ENCODE peak calls at places on chromosomes 16 and 17, in four cellular contexts. L is GM12878, N is H1, R is HepG2. X is an unnamed sample.

GRCh38 chr17:81703747-81704654 is 834 bp downstream of the MRPL12 start:
- DNase-seq in N (no peak), R (no peak), L (no peak), X (no peak)

GRCh38 chr17:60080545-60080944 is 1.8 kb upstream of the HEATR6 start:
- DNase-seq in L (no peak), R (no peak), N (no peak), X (no peak)

GRCh38 chr17:47993031-47993546 is 22.2 kb downstream of the CDK5RAP3 start:
- DNase-seq in N (no peak), R (no peak), L (no peak), X (no peak)

GRCh38 chr16:81467815-81468214 is 23.2 kb downstream of the CMIP start:
- DNase-seq in R (no peak), N (no peak), L (no peak), X (no peak)

GRCh38 chr17:40560592-40561293 is 4.5 kb downstream of the CCR7 start:
- DNase-seq in L (peak), R (no peak), N (no peak), X (no peak)

GRCh38 chr16:50680907-50681885 is at the start of gene SNX20:
- DNase-seq in L (peak), R (no peak), N (no peak), X (no peak)

GRCh38 chr17:4579678-4580077 is 4.7 kb upstream of the SMTNL2 start:
- DNase-seq in N (no peak), L (no peak), R (no peak), X (no peak)

GRCh38 chr16:88061346-88062110 is 110.3 kb downstream of the BANP start:
- DNase-seq in N (no peak), R (no peak), L (no peak), X (no peak)

GRCh38 chr16:14564323-14564722 is 65.7 kb downstream of the PARN start:
- DNase-seq in L (no peak), N (no peak), R (peak), X (no peak)

GRCh38 chr17:64728041-64728695 is 66.1 kb upstream of the SMURF2 start:
- DNase-seq in R (no peak), L (no peak), N (no peak), X (no peak)

GRCh38 chr16:57694191-57694555 is 433 bp upstream of the DRC7 start:
- DNase-seq in N (no peak), L (no peak), R (peak), X (no peak)

GRCh38 chr16:57696240-57696639 is 1.6 kb downstream of the DRC7 start:
- DNase-seq in N (no peak), L (no peak), R (no peak), X (no peak)

GRCh38 chr16:57693539-57693938 is 1.1 kb upstream of the DRC7 start:
- DNase-seq in L (no peak), N (no peak), R (no peak), X (no peak)

GRCh38 chr16:57695378-57696054 is 910 bp downstream of the DRC7 start:
- DNase-seq in N (no peak), L (no peak), R (no peak), X (no peak)

DNA sequence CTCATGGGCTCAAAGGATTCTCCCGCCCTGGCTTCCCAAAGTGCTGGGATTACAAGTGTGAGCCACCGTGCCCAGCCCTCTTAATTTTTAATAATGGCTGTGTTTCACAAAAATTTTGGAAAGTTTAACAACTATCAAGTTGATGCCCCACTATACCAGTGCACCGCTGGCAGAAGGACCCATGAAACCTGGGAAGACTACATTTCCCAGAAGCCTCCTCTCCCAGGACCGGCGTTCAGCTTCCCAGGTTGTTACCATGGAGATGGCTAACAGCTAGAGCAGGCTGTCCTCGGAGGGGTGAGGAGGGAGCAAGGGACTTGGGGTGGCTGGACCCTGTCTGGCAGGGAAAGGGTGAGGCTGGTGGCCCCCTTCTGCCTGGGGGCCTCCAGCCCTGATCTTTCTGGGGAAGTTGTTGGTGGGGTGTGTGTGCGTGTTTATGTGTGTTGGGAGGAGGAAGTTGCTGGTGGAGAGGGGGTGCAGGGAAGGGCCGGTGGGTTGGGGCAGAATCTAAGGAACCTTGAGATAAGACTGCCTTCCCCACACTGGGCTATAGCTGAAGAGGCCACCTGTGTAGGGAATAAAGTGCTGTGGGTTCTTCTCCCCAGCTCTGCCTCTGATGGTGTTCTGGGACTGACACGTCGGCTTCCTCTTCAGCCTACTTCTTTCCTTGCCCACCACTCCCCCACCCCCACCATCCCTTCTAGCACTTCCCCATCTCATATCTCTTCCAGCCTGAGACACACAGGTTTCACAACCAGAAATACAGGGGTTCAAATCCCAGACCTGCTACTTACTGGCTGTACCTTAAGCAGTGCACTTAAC is at the start of gene DRC7:
- DNase-seq in R (peak), L (no peak), N (peak), X (peak)
- H3K4me3 ChIP-seq in R (peak), L (no peak), N (peak), X (no peak)

DNA sequence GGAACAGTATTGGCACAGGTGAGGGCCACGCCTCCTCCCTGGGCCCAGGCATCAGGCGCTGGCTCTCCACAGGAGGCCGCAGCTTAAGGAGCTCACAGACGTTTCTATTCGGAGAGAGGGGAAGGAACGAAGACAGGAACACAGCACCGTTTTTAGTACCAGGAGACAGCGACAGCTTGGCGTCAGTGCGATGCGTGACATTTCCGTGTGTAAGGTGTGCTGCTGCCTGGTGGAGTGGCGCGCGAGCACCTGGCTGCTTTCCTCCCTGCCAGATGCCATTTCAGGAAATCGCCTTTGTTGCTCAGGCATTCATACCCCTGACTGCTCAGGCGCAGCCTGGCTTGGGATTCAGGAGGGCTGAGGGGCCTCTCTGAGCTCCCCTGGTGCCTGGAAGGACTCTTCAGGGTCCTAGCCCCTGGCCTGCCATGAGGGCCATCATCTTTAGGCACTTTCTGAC is 367.5 kb downstream of the CPPED1 start:
- DNase-seq in R (no peak), L (no peak), N (peak), X (peak)
- TF ChIP-seq ZNF274 in R (no peak), L (no peak), N (no peak), X (no peak)

GRCh38 chr17:77314601-77315000 is 173.8 kb downstream of the SEC14L1 start:
- DNase-seq in L (no peak), N (no peak), R (no peak), X (no peak)

GRCh38 chr17:77313831-77314230 is 173.1 kb downstream of the SEC14L1 start:
- DNase-seq in R (no peak), L (no peak), N (no peak), X (no peak)

GRCh38 chr17:77312061-77312684 is 171.4 kb downstream of the SEC14L1 start:
- DNase-seq in N (no peak), R (no peak), L (no peak), X (no peak)

GRCh38 chr17:77311371-77311981 is 170.7 kb downstream of the SEC14L1 start:
- DNase-seq in R (no peak), L (no peak), N (no peak), X (no peak)

DNA sequence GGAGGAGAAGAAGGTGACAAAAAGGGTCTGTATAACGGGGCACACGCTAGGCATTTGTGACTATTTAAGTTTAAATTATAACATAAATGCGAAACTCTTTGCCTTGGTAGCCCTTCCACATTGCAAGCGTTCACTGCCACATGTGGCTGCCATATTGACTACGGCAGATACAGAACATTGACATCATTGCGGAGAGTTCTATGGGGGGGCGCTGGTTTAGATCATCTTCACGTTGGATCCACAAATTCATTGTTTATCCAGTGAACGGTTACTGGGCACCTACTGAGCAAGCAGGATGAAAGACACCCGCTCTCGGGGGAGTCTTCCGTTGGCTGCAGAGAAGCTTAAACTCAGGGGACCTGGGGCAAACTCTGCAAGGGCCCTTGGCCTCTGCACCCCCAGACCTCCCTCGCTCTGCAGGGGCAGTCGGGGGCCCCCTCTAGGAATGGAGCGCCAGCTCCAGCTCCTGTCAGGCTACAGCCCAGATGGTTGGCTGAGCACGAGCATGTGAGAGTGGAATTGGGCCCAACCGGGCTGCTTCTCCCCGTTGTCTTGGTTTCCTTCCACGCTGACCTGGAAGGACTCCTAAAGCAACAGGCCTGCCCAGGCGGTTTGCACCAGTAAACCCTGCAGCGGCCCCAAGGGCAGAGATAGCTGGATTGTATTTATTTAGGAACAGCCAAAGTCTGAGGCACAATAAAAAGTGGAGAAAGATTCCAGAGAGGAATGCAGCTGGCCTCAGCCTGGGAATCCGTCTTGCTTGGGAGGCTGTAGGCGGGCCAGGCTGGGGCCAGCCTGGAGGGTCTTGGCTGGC is 172.2 kb downstream of the SEC14L1 start:
- DNase-seq in L (no peak), N (no peak), R (peak), X (no peak)
- TF ChIP-seq SUZ12 in L (no peak), N (no peak), R (no peak), X (no peak)

DNA sequence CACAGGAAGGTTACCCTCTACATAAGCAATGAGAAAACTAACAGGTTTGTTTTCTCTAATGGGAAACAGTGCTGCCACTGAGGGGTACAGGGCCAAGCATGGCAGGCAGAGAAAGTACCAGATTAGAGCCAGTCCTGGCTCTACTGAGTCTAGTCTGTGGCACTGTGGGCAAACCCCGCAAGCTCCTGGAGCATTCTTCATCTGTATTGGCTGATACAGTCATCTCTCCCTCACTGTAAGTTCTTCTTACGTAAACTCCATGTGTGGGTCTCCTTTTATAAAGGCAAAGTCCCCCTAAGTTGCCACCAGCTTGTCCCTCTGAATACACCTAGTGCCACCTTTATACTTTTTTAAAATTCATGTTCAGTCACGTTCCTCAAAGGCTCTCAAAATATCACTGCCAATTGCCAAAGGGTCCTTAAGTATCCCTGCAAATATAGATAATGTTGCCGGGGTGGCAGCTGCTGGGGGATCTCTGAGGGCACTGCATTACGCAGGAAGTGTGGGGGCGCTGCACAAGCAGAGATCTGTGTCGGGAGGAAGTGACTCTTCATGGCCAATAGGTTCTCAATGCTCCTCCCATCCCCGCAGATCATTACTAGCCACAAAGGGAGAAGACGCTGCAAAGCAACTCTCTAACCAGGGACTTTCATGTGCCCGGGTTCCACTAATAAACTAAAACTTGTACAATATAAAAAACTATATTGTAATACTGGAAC is 18.8 kb downstream of the XPO6 start:
- DNase-seq in R (no peak), L (no peak), N (no peak), X (no peak)
- H3K4me3 ChIP-seq in R (no peak), L (peak), N (no peak), X (no peak)

DNA sequence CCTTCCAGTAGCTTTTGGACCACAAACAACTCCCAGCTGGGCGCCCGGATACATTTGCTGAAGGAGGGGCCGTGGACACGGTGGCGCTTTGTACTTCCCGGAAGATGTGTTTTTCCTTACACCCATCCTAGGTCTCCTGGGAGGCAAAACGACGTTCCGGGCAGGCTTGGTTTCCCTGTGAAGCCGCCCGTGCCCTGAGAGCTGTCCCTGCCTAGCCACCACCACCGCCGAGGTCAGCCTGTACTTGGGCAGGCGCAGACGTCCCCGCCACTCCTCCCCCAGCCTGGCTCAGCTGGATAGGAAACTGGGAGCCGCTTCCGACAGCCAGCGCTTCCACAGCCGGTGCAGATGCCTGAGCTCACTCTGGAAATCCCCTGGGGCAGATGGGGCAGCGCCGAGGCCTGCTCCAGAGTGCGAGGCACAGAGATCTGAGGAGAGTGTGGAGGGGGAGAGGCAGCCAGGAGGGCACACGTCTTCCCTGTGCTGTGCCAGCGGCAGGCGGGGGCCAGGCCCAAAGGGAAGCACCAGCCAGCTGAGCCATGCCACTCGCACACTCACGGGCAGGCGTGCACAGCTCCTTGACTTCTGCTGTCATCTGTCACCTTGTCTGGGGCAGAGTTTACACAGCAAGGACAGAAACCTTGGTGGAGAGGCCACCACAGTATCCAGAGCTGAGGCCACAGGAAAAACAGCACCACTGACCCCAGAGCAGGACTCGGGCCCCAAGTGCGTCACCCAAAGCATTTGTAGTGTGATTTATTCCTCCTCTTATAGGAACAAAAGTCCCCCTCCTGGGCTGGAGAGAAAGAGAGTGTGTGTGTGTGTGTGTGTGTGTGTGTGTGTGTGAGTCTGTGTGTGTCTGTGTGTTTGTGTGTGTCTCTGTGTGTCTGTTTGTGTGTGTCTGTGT is 3.0 kb downstream of the RHBDF2 start:
- DNase-seq in R (peak), L (no peak), N (no peak), X (no peak)
- TF ChIP-seq ZNF274 in R (peak), L (no peak), N (no peak), X (no peak)

GRCh38 chr16:30728904-30729672 is 19.1 kb upstream of the PHKG2 start:
- DNase-seq in L (no peak), R (no peak), N (no peak), X (no peak)
- TF ChIP-seq SUZ12 in L (no peak), R (no peak), N (no peak), X (no peak)

DNA sequence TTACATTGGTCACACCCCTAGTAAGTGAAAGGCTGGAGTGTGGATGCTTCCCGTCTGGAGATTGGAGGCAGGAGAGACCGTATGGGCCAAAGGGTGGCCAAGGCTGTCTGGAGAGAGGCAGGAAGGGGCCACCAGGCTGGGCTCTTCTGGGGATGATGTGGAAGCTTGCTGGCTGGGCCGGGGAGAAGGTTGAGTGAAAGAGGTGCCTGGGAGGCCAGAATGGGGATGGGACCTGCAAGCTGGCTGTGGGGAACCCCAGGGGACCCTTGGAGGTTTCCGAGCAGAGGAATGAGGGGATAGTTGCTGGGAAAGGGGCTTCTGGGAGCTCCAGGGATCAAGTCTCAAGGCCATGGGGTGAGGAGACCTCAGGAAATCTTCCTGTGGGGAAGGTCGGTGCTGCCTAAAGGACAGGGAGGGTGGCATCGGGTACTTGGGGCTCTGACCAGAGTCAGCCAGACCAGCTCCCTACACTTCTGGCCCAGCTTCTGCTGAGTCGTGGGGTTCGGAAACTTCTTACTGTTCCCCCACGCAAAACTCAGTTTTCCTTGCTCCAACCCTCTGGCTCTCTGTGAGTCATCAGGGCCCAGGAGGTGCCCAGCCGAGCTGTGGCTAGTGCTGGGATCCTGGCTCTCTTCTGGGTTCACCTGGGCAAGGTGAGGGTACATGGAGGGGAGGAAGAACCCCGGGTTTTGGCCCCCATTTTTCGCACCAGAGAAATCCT is 3.1 kb downstream of the MRC2 start:
- DNase-seq in N (no peak), L (no peak), R (no peak), X (no peak)
- H3K4me3 ChIP-seq in N (no peak), L (no peak), R (no peak), X (no peak)

GRCh38 chr17:50352072-50352692 is 6.3 kb downstream of the XYLT2 start:
- DNase-seq in L (no peak), N (no peak), R (no peak), X (no peak)

GRCh38 chr17:50352693-50353599 is 7.0 kb downstream of the XYLT2 start:
- DNase-seq in L (no peak), N (no peak), R (no peak), X (no peak)

GRCh38 chr17:50349241-50349595 is 3.3 kb downstream of the XYLT2 start:
- DNase-seq in N (no peak), L (no peak), R (no peak), X (no peak)

GRCh38 chr17:50348522-50349240 is 2.8 kb downstream of the XYLT2 start:
- DNase-seq in R (no peak), N (no peak), L (no peak), X (no peak)

GRCh38 chr17:50350733-50351132 is 4.8 kb downstream of the XYLT2 start:
- DNase-seq in N (no peak), L (no peak), R (no peak), X (no peak)
- TF ChIP-seq ZNF274 in N (no peak), L (no peak), R (no peak), X (no peak)

GRCh38 chr16:84379008-84379730 is 10.8 kb downstream of the ATP2C2 start:
- DNase-seq in N (no peak), L (no peak), R (no peak), X (no peak)
- TF ChIP-seq SUZ12 in N (no peak), L (no peak), R (no peak), X (no peak)

X was measured in NT2/D1.